ENCODE peak calls at places on chromosomes 3 and 15, in eight cellular contexts. B is HS-5; E is cardiac septum; F is NCI-H1092; D is AG08395; J is left cardiac atrium; C is activated CD8-positive, alpha-beta memory T cell treated with anti-CD3 and anti-CD28 coated beads for 48 hours; A is stomach. Z is an unnamed sample.

GRCh38 chr3:20760981-20761380 is 575.0 kb upstream of the SGO1 start:
- DNase-seq in B (no peak), E (no peak), F (no peak), D (no peak), J (no peak), C (no peak), A (no peak), Z (no peak)

GRCh38 chr15:69338535-69339213 is 40.0 kb downstream of the PAQR5 start:
- DNase-seq in B (no peak), E (no peak), F (no peak), D (no peak), J (no peak), C (no peak), A (no peak), Z (no peak)

GRCh38 chr3:139538733-139539132 is 809 bp downstream of the RBP1 start:
- DNase-seq in B (no peak), E (peak), F (no peak), D (no peak), J (peak), C (no peak), A (no peak), Z (peak)

GRCh38 chr15:63050737-63051700 is 8.5 kb downstream of the TPM1 start:
- DNase-seq in B (no peak), E (no peak), F (no peak), D (peak), J (no peak), C (no peak), A (no peak), Z (no peak)

GRCh38 chr3:28279770-28280169 is 38.4 kb downstream of the CMC1 start:
- DNase-seq in B (no peak), E (no peak), F (no peak), D (no peak), J (no peak), C (no peak), A (no peak), Z (no peak)

GRCh38 chr15:75647370-75648155 is at the start of gene SNX33:
- DNase-seq in B (no peak), E (peak), F (no peak), D (peak), J (peak), C (no peak), A (peak), Z (peak)

GRCh38 chr3:144189044-144189443 is 217.4 kb downstream of the DIPK2A start:
- DNase-seq in B (no peak), E (no peak), F (no peak), D (no peak), J (no peak), C (no peak), A (no peak), Z (no peak)

GRCh38 chr3:15929944-15930571 is 132.3 kb upstream of the ANKRD28 start:
- DNase-seq in B (no peak), E (no peak), F (no peak), D (no peak), J (no peak), C (no peak), A (no peak), Z (no peak)

GRCh38 chr3:81497565-81497964 is 263.9 kb downstream of the GBE1 start:
- DNase-seq in B (no peak), E (no peak), F (no peak), D (no peak), J (no peak), C (no peak), A (no peak), Z (no peak)

GRCh38 chr3:89813500-89813899 is 706.1 kb downstream of the EPHA3 start:
- DNase-seq in B (no peak), E (no peak), F (no peak), D (no peak), J (no peak), C (no peak), A (no peak), Z (no peak)

GRCh38 chr15:89389841-89390603 is 55.4 kb upstream of the POLG start:
- DNase-seq in B (no peak), E (no peak), F (no peak), D (peak), J (no peak), C (no peak), A (no peak), Z (no peak)

GRCh38 chr15:48674876-48675275 is 29.4 kb upstream of the FBN1 start:
- DNase-seq in B (no peak), E (no peak), F (no peak), D (peak), J (no peak), C (no peak), A (no peak), Z (no peak)

GRCh38 chr15:35624881-35625280 is 78.9 kb upstream of the DPH6 start:
- DNase-seq in B (peak), E (no peak), F (no peak), D (peak), J (peak), C (no peak), A (no peak), Z (peak)

GRCh38 chr3:194051554-194052175 is 84.3 kb upstream of the HES1 start:
- DNase-seq in B (no peak), E (no peak), F (peak), D (no peak), J (no peak), C (no peak), A (no peak), Z (peak)

GRCh38 chr3:79766474-79767193 is 1.2 kb downstream of the ROBO1 start:
- DNase-seq in B (no peak), E (no peak), F (no peak), D (no peak), J (no peak), C (no peak), A (no peak), Z (no peak)

GRCh38 chr15:30649952-30650929 is 24.3 kb downstream of the ARHGAP11B start:
- DNase-seq in B (no peak), E (no peak), F (no peak), D (no peak), J (no peak), C (no peak), A (no peak), Z (no peak)

GRCh38 chr3:189262746-189263145 is 91.0 kb downstream of the TPRG1 start:
- DNase-seq in B (no peak), E (no peak), F (no peak), D (no peak), J (no peak), C (no peak), A (no peak), Z (no peak)

GRCh38 chr3:144197116-144197515 is 225.5 kb downstream of the DIPK2A start:
- DNase-seq in B (no peak), E (no peak), F (no peak), D (no peak), J (no peak), C (no peak), A (no peak), Z (no peak)

GRCh38 chr3:143885803-143886427 is 37.6 kb upstream of the SLC9A9 start:
- DNase-seq in B (peak), E (no peak), F (no peak), D (peak), J (no peak), C (no peak), A (no peak), Z (peak)

GRCh38 chr15:53133255-53133654 is 343.1 kb upstream of the ONECUT1 start:
- DNase-seq in B (no peak), E (no peak), F (no peak), D (no peak), J (no peak), C (no peak), A (no peak), Z (no peak)

GRCh38 chr3:29468150-29468549 is 187.3 kb downstream of the RBMS3 start:
- DNase-seq in B (no peak), E (no peak), F (no peak), D (no peak), J (no peak), C (no peak), A (no peak), Z (no peak)

GRCh38 chr3:181008796-181009195 is 19.3 kb upstream of the DNAJC19 start:
- DNase-seq in B (no peak), E (no peak), F (no peak), D (no peak), J (no peak), C (no peak), A (no peak), Z (no peak)

GRCh38 chr3:122688996-122689395 is 8.4 kb downstream of the PARP14 start:
- DNase-seq in B (no peak), E (no peak), F (no peak), D (no peak), J (no peak), C (no peak), A (no peak), Z (no peak)

GRCh38 chr3:73448761-73449290 is 175.9 kb downstream of the PDZRN3 start:
- DNase-seq in B (no peak), E (no peak), F (no peak), D (no peak), J (no peak), C (no peak), A (no peak), Z (no peak)

GRCh38 chr3:116059421-116060096 is 385.7 kb downstream of the LSAMP start:
- DNase-seq in B (peak), E (no peak), F (no peak), D (peak), J (no peak), C (no peak), A (no peak), Z (no peak)

GRCh38 chr3:138066383-138066782 is 49.0 kb downstream of the DZIP1L start:
- DNase-seq in B (no peak), E (no peak), F (no peak), D (no peak), J (no peak), C (peak), A (no peak), Z (no peak)

Z was measured in mucosa of descending colon.